ENCODE peak calls at places on chromosomes 13 and 19, in eight cellular contexts. D, L, R, V, B, K, G and X are unnamed samples.

GRCh38 chr19:10110076-10110971 is 1.2 kb upstream of the P2RY11 start:
- DNase-seq in D (no peak), L (no peak), R (no peak), V (peak; percentile 19), B (no peak), K (no peak), G (peak; percentile 10), X (no peak)

GRCh38 chr13:50012396-50013169 is 2.7 kb upstream of the KCNRG start:
- DNase-seq in D (no peak), L (no peak), R (no peak), V (no peak), B (no peak), K (no peak), G (no peak), X (no peak)

GRCh38 chr13:95462801-95463200 is 89.7 kb upstream of the CLDN10 start:
- DNase-seq in D (no peak), L (no peak), R (no peak), V (no peak), B (no peak), K (no peak), G (no peak), X (no peak)

GRCh38 chr13:82688400-82688999 is 1193.8 kb downstream of the SLITRK1 start:
- DNase-seq in D (no peak), L (no peak), R (no peak), V (no peak), B (no peak), K (no peak), G (no peak), X (no peak)

GRCh38 chr13:43237616-43238015 is 214.2 kb downstream of the DNAJC15 start:
- DNase-seq in D (no peak), L (no peak), R (no peak), V (no peak), B (no peak), K (no peak), G (no peak), X (no peak)

GRCh38 chr13:23822252-23822824 is 66.9 kb downstream of the MIPEP start:
- DNase-seq in D (no peak), L (no peak), R (no peak), V (no peak), B (no peak), K (no peak), G (no peak), X (no peak)

GRCh38 chr13:52003551-52003950 is 7.7 kb downstream of the ATP7B start:
- DNase-seq in D (no peak), L (no peak), R (no peak), V (no peak), B (no peak), K (no peak), G (peak; percentile 30), X (no peak)

GRCh38 chr13:104286566-104287290 is 1220.5 kb upstream of the SLC10A2 start:
- DNase-seq in D (no peak), L (no peak), R (no peak), V (no peak), B (no peak), K (no peak), G (no peak), X (no peak)

GRCh38 chr19:54414156-54414555 is 1.1 kb upstream of the TTYH1 start:
- DNase-seq in D (no peak), L (no peak), R (no peak), V (no peak), B (no peak), K (no peak), G (no peak), X (no peak)

GRCh38 chr13:106587787-106588186 is 19.9 kb upstream of the ARGLU1 start:
- DNase-seq in D (no peak), L (no peak), R (no peak), V (no peak), B (no peak), K (no peak), G (no peak), X (no peak)

GRCh38 chr13:27595055-27595811 is 25.1 kb downstream of the LNX2 start:
- DNase-seq in D (no peak), L (no peak), R (no peak), V (no peak), B (no peak), K (no peak), G (no peak), X (no peak)

GRCh38 chr13:111919826-111920225 is 147.1 kb upstream of the SOX1 start:
- DNase-seq in D (no peak), L (peak; percentile 69), R (no peak), V (no peak), B (no peak), K (no peak), G (no peak), X (no peak)

GRCh38 chr13:52785721-52786120 is 46.1 kb upstream of the CNMD start:
- DNase-seq in D (no peak), L (no peak), R (no peak), V (no peak), B (no peak), K (peak; percentile 49), G (no peak), X (no peak)

GRCh38 chr19:38529610-38530009 is 88.1 kb downstream of the MAP4K1 start:
- DNase-seq in D (no peak), L (no peak), R (no peak), V (no peak), B (no peak), K (no peak), G (no peak), X (no peak)

GRCh38 chr13:25882732-25883357 is 169.0 kb downstream of the SHISA2 start:
- DNase-seq in D (no peak), L (no peak), R (no peak), V (peak; percentile 15), B (no peak), K (no peak), G (no peak), X (no peak)

GRCh38 chr19:45800009-45800553 is 7.4 kb upstream of the DMWD start:
- DNase-seq in D (no peak), L (no peak), R (no peak), V (no peak), B (no peak), K (no peak), G (no peak), X (no peak)

GRCh38 chr13:40508112-40508511 is 158.3 kb downstream of the FOXO1 start:
- DNase-seq in D (no peak), L (no peak), R (no peak), V (no peak), B (no peak), K (no peak), G (no peak), X (no peak)

GRCh38 chr19:51861870-51862622 is 25.7 kb downstream of the ZNF577 start:
- DNase-seq in D (no peak), L (no peak), R (no peak), V (no peak), B (no peak), K (no peak), G (no peak), X (no peak)
- H3K9me3 ChIP-seq in D (peaks cover 99% of the 10 kb centered on the region), L (peaks cover 89% of the 10 kb centered on the region), R (peaks cover 98% of the 10 kb centered on the region), V (peaks cover 56% of the 10 kb centered on the region), B (peaks cover 91% of the 10 kb centered on the region), K (peaks cover 44% of the 10 kb centered on the region), G (peaks cover 99% of the 10 kb centered on the region), X (peaks cover 91% of the 10 kb centered on the region)

GRCh38 chr19:49490287-49491029 is 3.0 kb downstream of the RPL13A start:
- DNase-seq in D (no peak), L (no peak), R (no peak), V (no peak), B (no peak), K (no peak), G (no peak), X (no peak)

GRCh38 chr19:49491030-49491803 is 3.8 kb downstream of the RPL13A start:
- DNase-seq in D (no peak), L (no peak), R (no peak), V (no peak), B (no peak), K (no peak), G (no peak), X (no peak)

GRCh38 chr19:49491804-49492572 is 4.2 kb upstream of the RPS11 start:
- DNase-seq in D (no peak), L (no peak), R (no peak), V (no peak), B (no peak), K (no peak), G (no peak), X (no peak)

GRCh38 chr19:49489601-49490167 is 2.3 kb downstream of the RPL13A start:
- DNase-seq in D (no peak), L (no peak), R (no peak), V (no peak), B (no peak), K (no peak), G (no peak), X (no peak)

DNA sequence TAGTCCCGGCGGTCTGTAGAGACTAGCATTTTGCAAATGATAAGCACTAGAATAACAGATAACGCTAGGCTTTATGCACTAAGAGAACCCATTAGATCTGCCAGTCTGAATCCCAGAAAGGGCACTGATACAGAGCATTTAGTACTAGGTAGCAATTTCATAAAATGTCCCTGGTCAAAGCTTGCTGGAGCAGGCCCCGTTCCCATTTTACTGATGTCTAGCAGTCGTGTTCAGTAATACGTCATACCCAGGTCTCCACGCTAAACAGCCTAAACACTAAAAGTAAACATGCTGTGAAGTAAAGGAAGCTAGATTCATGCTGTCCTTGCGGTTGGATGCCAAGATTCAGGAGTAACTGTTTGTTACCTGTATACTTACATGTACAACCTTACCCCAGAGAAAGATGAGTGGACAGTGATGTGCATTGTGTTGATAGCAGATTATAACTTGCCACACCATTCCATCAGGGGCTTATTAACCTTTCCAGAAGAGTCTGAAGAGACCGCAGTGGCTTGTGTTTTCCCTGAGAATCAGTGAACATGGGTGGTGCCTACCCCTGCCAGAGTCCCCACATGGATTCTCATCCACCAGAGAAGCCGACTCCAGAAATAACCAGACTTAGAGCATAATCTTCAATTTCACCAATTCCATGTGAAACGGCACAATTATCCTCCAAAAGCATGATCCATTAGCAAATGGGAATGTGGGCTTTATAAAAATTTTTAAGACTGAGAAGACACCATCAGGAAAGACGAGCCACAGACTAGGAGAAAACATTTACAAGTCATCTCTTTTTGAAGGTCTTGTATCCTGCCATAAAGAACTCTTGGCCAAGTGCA is 3.4 kb upstream of the RPS11 start:
- DNase-seq in D (no peak), L (no peak), R (no peak), V (no peak), B (no peak), K (no peak), G (no peak), X (no peak)
- TF ChIP-seq POLR2AphosphoS5 in D (no peak), L (no peak), R (no peak), V (peak; percentile 45), B (peak; percentile 99), K (peak; percentile 85), G (no peak), X (peak; percentile 3)

GRCh38 chr13:19345916-19346422 is 164.3 kb upstream of the TUBA3C start:
- DNase-seq in D (no peak), L (no peak), R (no peak), V (peak; percentile 11), B (no peak), K (no peak), G (no peak), X (no peak)
- H3K9me3 ChIP-seq in D (no peaks in the 10 kb centered on the region), L (no peaks in the 10 kb centered on the region), R (no peaks in the 10 kb centered on the region), V (no peaks in the 10 kb centered on the region), B (peaks cover 45% of the 10 kb centered on the region), K (no peaks in the 10 kb centered on the region), G (peaks cover 2% of the 10 kb centered on the region), X (peaks cover 16% of the 10 kb centered on the region)

DNA sequence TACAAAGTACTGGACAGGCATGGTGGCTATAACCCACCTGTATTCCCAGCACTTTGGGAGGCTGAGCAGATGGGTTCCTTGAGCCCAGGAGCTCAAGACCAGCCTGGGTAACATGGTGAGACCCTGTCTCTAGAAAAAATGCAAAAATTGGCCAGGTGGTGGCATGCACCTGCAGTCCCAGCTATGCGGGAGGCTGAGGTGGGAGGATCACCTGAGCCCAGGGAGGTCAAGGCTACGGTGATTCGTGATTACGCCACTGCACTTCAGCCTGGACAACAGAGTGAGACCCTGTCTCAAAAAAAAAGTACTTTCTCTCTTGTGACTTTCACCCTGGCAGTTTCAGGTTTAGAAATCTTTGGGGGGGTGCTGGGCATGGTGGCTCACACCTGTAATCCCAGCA is 11.2 kb upstream of the RAB8A start:
- DNase-seq in D (no peak), L (no peak), R (no peak), V (no peak), B (no peak), K (no peak), G (no peak), X (no peak)
- TF ChIP-seq POLR2AphosphoS5 in D (no peak), L (no peak), R (no peak), V (no peak), B (peak; percentile 56), K (no peak), G (no peak), X (no peak)